ENCODE peak calls at places on chromosomes 13 and 19, in ten cellular contexts. One of them, this sample, is unnamed.

GRCh38 chr13:27375686-27376326 is 48.6 kb upstream of the GTF3A start:
- DNase-seq in Peyer's patch: peak; percentile 55
- DNase-seq in adrenal gland: peak; percentile 51
- DNase-seq in retinal pigment epithelial cell: no peak
- DNase-seq in choroid plexus epithelial cell: peak; percentile 77
- DNase-seq in K562: peak; percentile 68
- DNase-seq in tibial artery: peak; percentile 69
- DNase-seq in dorsolateral prefrontal cortex: no peak
- DNase-seq in esophagus squamous epithelium: no peak
- DNase-seq in A549: peak; percentile 59
- DNase-seq in this sample: no peak

GRCh38 chr19:39825531-39826076 is 8.4 kb downstream of the DYRK1B start:
- DNase-seq in Peyer's patch: no peak
- DNase-seq in adrenal gland: no peak
- DNase-seq in retinal pigment epithelial cell: no peak
- DNase-seq in choroid plexus epithelial cell: no peak
- DNase-seq in K562: no peak
- DNase-seq in tibial artery: no peak
- DNase-seq in dorsolateral prefrontal cortex: no peak
- DNase-seq in esophagus squamous epithelium: no peak
- DNase-seq in A549: no peak
- DNase-seq in this sample: no peak

GRCh38 chr19:4970558-4971423 is 1.9 kb downstream of the KDM4B start:
- DNase-seq in Peyer's patch: no peak
- DNase-seq in adrenal gland: peak; percentile 63
- DNase-seq in retinal pigment epithelial cell: no peak
- DNase-seq in choroid plexus epithelial cell: peak; percentile 35
- DNase-seq in K562: peak; percentile 55
- DNase-seq in tibial artery: no peak
- DNase-seq in dorsolateral prefrontal cortex: no peak
- DNase-seq in esophagus squamous epithelium: no peak
- DNase-seq in A549: no peak
- DNase-seq in this sample: no peak

GRCh38 chr13:113123226-113124150 is 889 bp downstream of the F10 start:
- DNase-seq in Peyer's patch: no peak
- DNase-seq in adrenal gland: no peak
- DNase-seq in retinal pigment epithelial cell: no peak
- DNase-seq in choroid plexus epithelial cell: no peak
- DNase-seq in K562: peak; percentile 46
- DNase-seq in tibial artery: peak; percentile 60
- DNase-seq in dorsolateral prefrontal cortex: no peak
- DNase-seq in esophagus squamous epithelium: no peak
- DNase-seq in A549: no peak
- DNase-seq in this sample: no peak

GRCh38 chr19:10102787-10103236 is 334 bp upstream of the ANGPTL6 start:
- DNase-seq in Peyer's patch: peak; percentile 74
- DNase-seq in adrenal gland: no peak
- DNase-seq in retinal pigment epithelial cell: no peak
- DNase-seq in choroid plexus epithelial cell: no peak
- DNase-seq in K562: no peak
- DNase-seq in tibial artery: no peak
- DNase-seq in dorsolateral prefrontal cortex: no peak
- DNase-seq in esophagus squamous epithelium: no peak
- DNase-seq in A549: no peak
- DNase-seq in this sample: no peak

GRCh38 chr13:36432106-36432544 is at the start of gene CCNA1:
- DNase-seq in Peyer's patch: no peak
- DNase-seq in adrenal gland: peak; percentile 38
- DNase-seq in retinal pigment epithelial cell: no peak
- DNase-seq in choroid plexus epithelial cell: peak; percentile 44
- DNase-seq in K562: peak; percentile 37
- DNase-seq in tibial artery: no peak
- DNase-seq in dorsolateral prefrontal cortex: peak; percentile 76
- DNase-seq in esophagus squamous epithelium: no peak
- DNase-seq in A549: peak; percentile 10
- DNase-seq in this sample: no peak

GRCh38 chr19:10364644-10365043 is 15.7 kb downstream of the TYK2 start:
- DNase-seq in Peyer's patch: no peak
- DNase-seq in adrenal gland: no peak
- DNase-seq in retinal pigment epithelial cell: no peak
- DNase-seq in choroid plexus epithelial cell: no peak
- DNase-seq in K562: peak; percentile 11
- DNase-seq in tibial artery: no peak
- DNase-seq in dorsolateral prefrontal cortex: peak; percentile 69
- DNase-seq in esophagus squamous epithelium: no peak
- DNase-seq in A549: no peak
- DNase-seq in this sample: no peak

GRCh38 chr19:41320568-41320967 is 10.6 kb downstream of the CCDC97 start:
- DNase-seq in Peyer's patch: no peak
- DNase-seq in adrenal gland: no peak
- DNase-seq in retinal pigment epithelial cell: no peak
- DNase-seq in choroid plexus epithelial cell: no peak
- DNase-seq in K562: no peak
- DNase-seq in tibial artery: no peak
- DNase-seq in dorsolateral prefrontal cortex: no peak
- DNase-seq in esophagus squamous epithelium: no peak
- DNase-seq in A549: no peak
- DNase-seq in this sample: no peak

GRCh38 chr13:112958127-112958989 is 10.7 kb upstream of the MCF2L start:
- DNase-seq in Peyer's patch: no peak
- DNase-seq in adrenal gland: no peak
- DNase-seq in retinal pigment epithelial cell: no peak
- DNase-seq in choroid plexus epithelial cell: no peak
- DNase-seq in K562: no peak
- DNase-seq in tibial artery: peak; percentile 52
- DNase-seq in dorsolateral prefrontal cortex: peak; percentile 23
- DNase-seq in esophagus squamous epithelium: no peak
- DNase-seq in A549: no peak
- DNase-seq in this sample: no peak

GRCh38 chr19:40603071-40603718 is 2.0 kb downstream of the LTBP4 start:
- DNase-seq in Peyer's patch: no peak
- DNase-seq in adrenal gland: no peak
- DNase-seq in retinal pigment epithelial cell: no peak
- DNase-seq in choroid plexus epithelial cell: peak; percentile 66
- DNase-seq in K562: no peak
- DNase-seq in tibial artery: no peak
- DNase-seq in dorsolateral prefrontal cortex: no peak
- DNase-seq in esophagus squamous epithelium: no peak
- DNase-seq in A549: peak; percentile 76
- DNase-seq in this sample: no peak

GRCh38 chr13:24563087-24563486 is 50.5 kb upstream of the PARP4 start:
- DNase-seq in Peyer's patch: no peak
- DNase-seq in adrenal gland: no peak
- DNase-seq in retinal pigment epithelial cell: no peak
- DNase-seq in choroid plexus epithelial cell: no peak
- DNase-seq in K562: no peak
- DNase-seq in tibial artery: no peak
- DNase-seq in dorsolateral prefrontal cortex: no peak
- DNase-seq in esophagus squamous epithelium: no peak
- DNase-seq in A549: no peak
- DNase-seq in this sample: no peak

GRCh38 chr19:11680689-11681302 is 58.0 kb downstream of the ZNF823 start:
- DNase-seq in Peyer's patch: no peak
- DNase-seq in adrenal gland: no peak
- DNase-seq in retinal pigment epithelial cell: no peak
- DNase-seq in choroid plexus epithelial cell: no peak
- DNase-seq in K562: no peak
- DNase-seq in tibial artery: no peak
- DNase-seq in dorsolateral prefrontal cortex: no peak
- DNase-seq in esophagus squamous epithelium: no peak
- DNase-seq in A549: no peak
- DNase-seq in this sample: no peak

GRCh38 chr13:29516880-29517279 is 78.6 kb downstream of the SLC7A1 start:
- DNase-seq in Peyer's patch: no peak
- DNase-seq in adrenal gland: no peak
- DNase-seq in retinal pigment epithelial cell: no peak
- DNase-seq in choroid plexus epithelial cell: no peak
- DNase-seq in K562: no peak
- DNase-seq in tibial artery: peak; percentile 64
- DNase-seq in dorsolateral prefrontal cortex: no peak
- DNase-seq in esophagus squamous epithelium: no peak
- DNase-seq in A549: no peak
- DNase-seq in this sample: no peak

GRCh38 chr13:109743706-109744453 is 42.5 kb downstream of the IRS2 start:
- DNase-seq in Peyer's patch: no peak
- DNase-seq in adrenal gland: no peak
- DNase-seq in retinal pigment epithelial cell: peak; percentile 43
- DNase-seq in choroid plexus epithelial cell: peak; percentile 89
- DNase-seq in K562: no peak
- DNase-seq in tibial artery: no peak
- DNase-seq in dorsolateral prefrontal cortex: no peak
- DNase-seq in esophagus squamous epithelium: no peak
- DNase-seq in A549: peak; percentile 64
- DNase-seq in this sample: peak; percentile 46

GRCh38 chr13:113768018-113768905 is 9.2 kb downstream of the TMEM255B start:
- DNase-seq in Peyer's patch: no peak
- DNase-seq in adrenal gland: no peak
- DNase-seq in retinal pigment epithelial cell: no peak
- DNase-seq in choroid plexus epithelial cell: no peak
- DNase-seq in K562: no peak
- DNase-seq in tibial artery: peak; percentile 45
- DNase-seq in dorsolateral prefrontal cortex: no peak
- DNase-seq in esophagus squamous epithelium: no peak
- DNase-seq in A549: no peak
- DNase-seq in this sample: no peak

GRCh38 chr13:39877134-39877533 is 221.7 kb downstream of the COG6 start:
- DNase-seq in Peyer's patch: no peak
- DNase-seq in adrenal gland: no peak
- DNase-seq in retinal pigment epithelial cell: no peak
- DNase-seq in choroid plexus epithelial cell: no peak
- DNase-seq in K562: no peak
- DNase-seq in tibial artery: no peak
- DNase-seq in dorsolateral prefrontal cortex: no peak
- DNase-seq in esophagus squamous epithelium: no peak
- DNase-seq in A549: no peak
- DNase-seq in this sample: no peak

GRCh38 chr13:91647361-91647970 is 249.0 kb downstream of the GPC5 start:
- DNase-seq in Peyer's patch: no peak
- DNase-seq in adrenal gland: no peak
- DNase-seq in retinal pigment epithelial cell: peak; percentile 74
- DNase-seq in choroid plexus epithelial cell: no peak
- DNase-seq in K562: peak; percentile 81
- DNase-seq in tibial artery: no peak
- DNase-seq in dorsolateral prefrontal cortex: no peak
- DNase-seq in esophagus squamous epithelium: no peak
- DNase-seq in A549: peak; percentile 27
- DNase-seq in this sample: no peak
- H3K4me3 ChIP-seq in Peyer's patch: no peak overlapping the region
- H3K4me3 ChIP-seq in adrenal gland: no peak overlapping the region
- H3K4me3 ChIP-seq in retinal pigment epithelial cell: no peak overlapping the region
- H3K4me3 ChIP-seq in choroid plexus epithelial cell: no peak overlapping the region
- H3K4me3 ChIP-seq in K562: no peak overlapping the region
- H3K4me3 ChIP-seq in tibial artery: no peak overlapping the region
- H3K4me3 ChIP-seq in dorsolateral prefrontal cortex: no peak overlapping the region
- H3K4me3 ChIP-seq in esophagus squamous epithelium: no peak overlapping the region
- H3K4me3 ChIP-seq in A549: no peak overlapping the region
- H3K4me3 ChIP-seq in this sample: no peak overlapping the region

DNA sequence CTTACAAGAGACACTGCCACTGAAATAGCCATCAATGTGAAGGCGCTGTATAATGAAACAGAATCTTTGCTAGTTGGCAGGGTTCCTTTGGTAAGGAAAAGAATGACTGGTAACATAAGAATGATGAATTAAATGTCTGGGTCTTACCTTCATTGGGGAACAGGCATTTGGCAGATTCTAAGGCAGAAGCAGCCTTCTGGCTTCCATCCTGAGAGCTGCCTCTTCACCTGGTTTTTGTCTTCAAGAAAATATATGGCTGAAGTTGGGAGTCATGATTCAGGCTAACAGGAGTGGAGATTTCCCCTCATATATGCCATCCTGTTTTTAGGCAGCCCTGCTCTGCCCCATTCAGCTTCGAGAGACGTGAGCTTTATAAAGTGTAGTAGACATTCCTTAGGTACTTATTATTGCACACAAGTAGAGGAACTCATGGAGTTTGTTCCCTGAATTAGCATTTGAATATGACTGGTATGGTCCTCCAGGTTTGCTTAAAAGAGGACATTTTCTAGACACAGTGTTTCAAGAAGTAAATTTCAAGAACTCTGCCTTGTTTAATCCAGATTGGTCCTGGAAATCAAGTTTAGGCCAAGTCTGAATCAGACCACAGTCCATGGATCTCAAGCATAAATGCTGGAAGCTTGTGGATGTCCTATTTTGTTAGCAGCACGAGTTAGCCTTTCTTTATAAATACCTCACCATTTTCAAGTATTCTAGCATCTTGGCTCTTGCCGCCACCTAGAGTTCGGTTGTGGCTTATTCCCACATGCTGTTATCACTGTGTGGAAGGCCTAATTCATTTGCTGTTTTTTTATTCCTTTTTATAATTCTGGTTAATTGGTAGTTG is 56.2 kb upstream of the AKAP11 start:
- DNase-seq in Peyer's patch: no peak
- DNase-seq in adrenal gland: peak; percentile 41
- DNase-seq in retinal pigment epithelial cell: no peak
- DNase-seq in choroid plexus epithelial cell: peak; percentile 82
- DNase-seq in K562: peak; percentile 4
- DNase-seq in tibial artery: no peak
- DNase-seq in dorsolateral prefrontal cortex: no peak
- DNase-seq in esophagus squamous epithelium: no peak
- DNase-seq in A549: peak; percentile 40
- DNase-seq in this sample: no peak
- TF ChIP-seq CTCF in Peyer's patch: no peak
- TF ChIP-seq CTCF in adrenal gland: peak; percentile 45
- TF ChIP-seq CTCF in retinal pigment epithelial cell: peak; percentile 76
- TF ChIP-seq CTCF in choroid plexus epithelial cell: peak; percentile 81
- TF ChIP-seq CTCF in K562: peak; percentile 66
- TF ChIP-seq CTCF in tibial artery: no peak
- TF ChIP-seq CTCF in dorsolateral prefrontal cortex: peak; percentile 23
- TF ChIP-seq CTCF in esophagus squamous epithelium: no peak
- TF ChIP-seq CTCF in A549: peak; percentile 59
- TF ChIP-seq CTCF in this sample: peak; percentile 62

GRCh38 chr19:49071860-49072547 is 495 bp downstream of the KCNA7 start:
- DNase-seq in Peyer's patch: no peak
- DNase-seq in adrenal gland: no peak
- DNase-seq in retinal pigment epithelial cell: no peak
- DNase-seq in choroid plexus epithelial cell: no peak
- DNase-seq in K562: peak; percentile 90
- DNase-seq in tibial artery: no peak
- DNase-seq in dorsolateral prefrontal cortex: no peak
- DNase-seq in esophagus squamous epithelium: no peak
- DNase-seq in A549: no peak
- DNase-seq in this sample: no peak
- H3K4me3 ChIP-seq in Peyer's patch: no peak overlapping the region
- H3K4me3 ChIP-seq in adrenal gland: no peak overlapping the region
- H3K4me3 ChIP-seq in retinal pigment epithelial cell: no peak overlapping the region
- H3K4me3 ChIP-seq in choroid plexus epithelial cell: no peak overlapping the region
- H3K4me3 ChIP-seq in K562: no peak overlapping the region
- H3K4me3 ChIP-seq in tibial artery: no peak overlapping the region
- H3K4me3 ChIP-seq in dorsolateral prefrontal cortex: no peak overlapping the region
- H3K4me3 ChIP-seq in esophagus squamous epithelium: peak overlapping the region; percentile 28
- H3K4me3 ChIP-seq in A549: no peak overlapping the region
- H3K4me3 ChIP-seq in this sample: no peak overlapping the region

DNA sequence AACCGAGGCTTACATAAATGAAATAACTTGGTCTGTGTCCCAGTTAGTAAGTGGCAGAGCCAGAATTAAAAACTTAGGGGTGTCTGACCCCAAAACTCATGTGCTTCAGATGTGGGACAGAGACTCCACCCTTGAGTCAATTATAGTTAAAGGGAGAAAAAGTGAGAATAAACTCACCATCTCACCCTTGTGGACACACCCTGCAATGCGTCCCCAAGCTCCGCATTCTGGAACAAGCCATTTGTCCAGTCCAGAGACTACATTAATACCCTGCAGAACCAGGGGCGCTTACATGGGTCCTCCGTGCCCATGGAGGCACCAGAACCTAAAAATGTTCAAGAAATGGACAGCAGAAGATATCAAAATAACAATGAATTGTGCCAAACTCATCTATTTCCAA is 207.0 kb upstream of the ZNF507 start:
- DNase-seq in Peyer's patch: no peak
- DNase-seq in adrenal gland: no peak
- DNase-seq in retinal pigment epithelial cell: no peak
- DNase-seq in choroid plexus epithelial cell: no peak
- DNase-seq in K562: peak; percentile 21
- DNase-seq in tibial artery: no peak
- DNase-seq in dorsolateral prefrontal cortex: no peak
- DNase-seq in esophagus squamous epithelium: no peak
- DNase-seq in A549: no peak
- DNase-seq in this sample: no peak
- TF ChIP-seq CTCF in Peyer's patch: no peak
- TF ChIP-seq CTCF in adrenal gland: no peak
- TF ChIP-seq CTCF in retinal pigment epithelial cell: peak; percentile 3
- TF ChIP-seq CTCF in choroid plexus epithelial cell: no peak
- TF ChIP-seq CTCF in K562: peak; percentile 13
- TF ChIP-seq CTCF in tibial artery: no peak
- TF ChIP-seq CTCF in dorsolateral prefrontal cortex: no peak
- TF ChIP-seq CTCF in esophagus squamous epithelium: no peak
- TF ChIP-seq CTCF in A549: no peak
- TF ChIP-seq CTCF in this sample: no peak